ENCODE peak calls at places on chromosome 21, in ten cellular contexts. One of them, this sample, is unnamed.

GRCh38 chr21:42080788-42081083 is 9.6 kb downstream of the UMODL1 start:
- DNase-seq in NCI-H2081: no peak
- DNase-seq in endodermal cell: no peak
- DNase-seq in neural progenitor cell: no peak
- DNase-seq in astrocyte of the cerebellum: peak; percentile 53
- DNase-seq in activated naive CD8-positive, alpha-beta T cell treated with anti-CD3 and anti-CD28 coated beads for 36 hours: no peak
- DNase-seq in HFF-Myc: peak; percentile 45
- DNase-seq in bronchial epithelial cell: peak; percentile 72
- DNase-seq in iPS-NIHi11: no peak
- DNase-seq in T follicular helper cell: no peak
- DNase-seq in this sample: no peak

GRCh38 chr21:39079617-39080016 is 103.6 kb downstream of the PSMG1 start:
- DNase-seq in NCI-H2081: no peak
- DNase-seq in endodermal cell: no peak
- DNase-seq in neural progenitor cell: no peak
- DNase-seq in astrocyte of the cerebellum: no peak
- DNase-seq in activated naive CD8-positive, alpha-beta T cell treated with anti-CD3 and anti-CD28 coated beads for 36 hours: no peak
- DNase-seq in HFF-Myc: no peak
- DNase-seq in bronchial epithelial cell: peak; percentile 53
- DNase-seq in iPS-NIHi11: no peak
- DNase-seq in T follicular helper cell: no peak
- DNase-seq in this sample: peak; percentile 79

GRCh38 chr21:37522641-37523295 is 156.2 kb downstream of the DYRK1A start:
- DNase-seq in NCI-H2081: no peak
- DNase-seq in endodermal cell: no peak
- DNase-seq in neural progenitor cell: no peak
- DNase-seq in astrocyte of the cerebellum: no peak
- DNase-seq in activated naive CD8-positive, alpha-beta T cell treated with anti-CD3 and anti-CD28 coated beads for 36 hours: no peak
- DNase-seq in HFF-Myc: no peak
- DNase-seq in bronchial epithelial cell: no peak
- DNase-seq in iPS-NIHi11: no peak
- DNase-seq in T follicular helper cell: no peak
- DNase-seq in this sample: no peak

GRCh38 chr21:46144464-46145070 is 10.8 kb downstream of the FTCD start:
- DNase-seq in NCI-H2081: no peak
- DNase-seq in endodermal cell: no peak
- DNase-seq in neural progenitor cell: no peak
- DNase-seq in astrocyte of the cerebellum: no peak
- DNase-seq in activated naive CD8-positive, alpha-beta T cell treated with anti-CD3 and anti-CD28 coated beads for 36 hours: no peak
- DNase-seq in HFF-Myc: no peak
- DNase-seq in bronchial epithelial cell: no peak
- DNase-seq in iPS-NIHi11: no peak
- DNase-seq in T follicular helper cell: no peak
- DNase-seq in this sample: no peak

GRCh38 chr21:33198346-33199135 is 31.2 kb upstream of the IFNAR2 start:
- DNase-seq in NCI-H2081: no peak
- DNase-seq in endodermal cell: no peak
- DNase-seq in neural progenitor cell: no peak
- DNase-seq in astrocyte of the cerebellum: no peak
- DNase-seq in activated naive CD8-positive, alpha-beta T cell treated with anti-CD3 and anti-CD28 coated beads for 36 hours: no peak
- DNase-seq in HFF-Myc: no peak
- DNase-seq in bronchial epithelial cell: no peak
- DNase-seq in iPS-NIHi11: no peak
- DNase-seq in T follicular helper cell: no peak
- DNase-seq in this sample: no peak

GRCh38 chr21:18673789-18674188 is 270.2 kb upstream of the TMPRSS15 start:
- DNase-seq in NCI-H2081: no peak
- DNase-seq in endodermal cell: no peak
- DNase-seq in neural progenitor cell: no peak
- DNase-seq in astrocyte of the cerebellum: no peak
- DNase-seq in activated naive CD8-positive, alpha-beta T cell treated with anti-CD3 and anti-CD28 coated beads for 36 hours: no peak
- DNase-seq in HFF-Myc: no peak
- DNase-seq in bronchial epithelial cell: no peak
- DNase-seq in iPS-NIHi11: no peak
- DNase-seq in T follicular helper cell: no peak
- DNase-seq in this sample: no peak

GRCh38 chr21:35984654-35985366 is 75.5 kb downstream of the SETD4 start:
- DNase-seq in NCI-H2081: no peak
- DNase-seq in endodermal cell: no peak
- DNase-seq in neural progenitor cell: no peak
- DNase-seq in astrocyte of the cerebellum: no peak
- DNase-seq in activated naive CD8-positive, alpha-beta T cell treated with anti-CD3 and anti-CD28 coated beads for 36 hours: no peak
- DNase-seq in HFF-Myc: no peak
- DNase-seq in bronchial epithelial cell: no peak
- DNase-seq in iPS-NIHi11: no peak
- DNase-seq in T follicular helper cell: no peak
- DNase-seq in this sample: no peak

GRCh38 chr21:35508389-35508888 is 459.3 kb upstream of the RUNX1 start:
- DNase-seq in NCI-H2081: no peak
- DNase-seq in endodermal cell: peak; percentile 66
- DNase-seq in neural progenitor cell: peak; percentile 69
- DNase-seq in astrocyte of the cerebellum: no peak
- DNase-seq in activated naive CD8-positive, alpha-beta T cell treated with anti-CD3 and anti-CD28 coated beads for 36 hours: no peak
- DNase-seq in HFF-Myc: peak; percentile 44
- DNase-seq in bronchial epithelial cell: peak; percentile 47
- DNase-seq in iPS-NIHi11: peak; percentile 40
- DNase-seq in T follicular helper cell: no peak
- DNase-seq in this sample: no peak

GRCh38 chr21:27104749-27105439 is 138.0 kb upstream of the ADAMTS5 start:
- DNase-seq in NCI-H2081: no peak
- DNase-seq in endodermal cell: no peak
- DNase-seq in neural progenitor cell: no peak
- DNase-seq in astrocyte of the cerebellum: no peak
- DNase-seq in activated naive CD8-positive, alpha-beta T cell treated with anti-CD3 and anti-CD28 coated beads for 36 hours: no peak
- DNase-seq in HFF-Myc: no peak
- DNase-seq in bronchial epithelial cell: peak; percentile 67
- DNase-seq in iPS-NIHi11: peak; percentile 11
- DNase-seq in T follicular helper cell: no peak
- DNase-seq in this sample: no peak

This sample was measured in Peyer's patch.